ENCODE peak calls at places on chromosomes 2 and 18, in seven cellular contexts. Z is upper lobe of left lung; T is colonic mucosa; C is dorsolateral prefrontal cortex; B is effector memory CD4-positive, alpha-beta T cell; P is thoracic aorta; R is SJSA1. L is an unnamed sample.

GRCh38 chr2:237475704-237476107 is 11.3 kb upstream of the MLPH start:
- DNase-seq in Z (no peak), T (no peak), C (no peak), B (no peak), P (no peak), R (no peak), L (peak; percentile 87)

GRCh38 chr2:177029501-177029900 is 183.1 kb upstream of the HNRNPA3 start:
- DNase-seq in Z (no peak), T (peak; percentile 27), C (no peak), B (no peak), P (no peak), R (no peak), L (no peak)

GRCh38 chr2:223585691-223586090 is 16.5 kb downstream of the SCG2 start:
- DNase-seq in Z (no peak), T (no peak), C (no peak), B (no peak), P (no peak), R (no peak), L (peak; percentile 70)

GRCh38 chr2:237424544-237424943 is 10.6 kb upstream of the COL6A3 start:
- DNase-seq in Z (no peak), T (no peak), C (no peak), B (no peak), P (no peak), R (no peak), L (no peak)

GRCh38 chr18:13241083-13241892 is 22.7 kb downstream of the LDLRAD4 start:
- DNase-seq in Z (no peak), T (no peak), C (no peak), B (no peak), P (no peak), R (no peak), L (no peak)

GRCh38 chr2:70647873-70648481 is 94.4 kb upstream of the TGFA start:
- DNase-seq in Z (no peak), T (peak; percentile 66), C (peak; percentile 78), B (peak; percentile 41), P (no peak), R (peak; percentile 39), L (peak; percentile 41)

GRCh38 chr2:120368086-120368485 is 22.1 kb downstream of the INHBB start:
- DNase-seq in Z (no peak), T (no peak), C (no peak), B (no peak), P (no peak), R (no peak), L (no peak)

GRCh38 chr2:124027182-124027581 is 2.1 kb downstream of the CNTNAP5 start:
- DNase-seq in Z (no peak), T (no peak), C (peak; percentile 46), B (no peak), P (no peak), R (peak; percentile 3), L (peak; percentile 55)

GRCh38 chr2:156702520-156702919 is 266.3 kb downstream of the GPD2 start:
- DNase-seq in Z (no peak), T (no peak), C (no peak), B (no peak), P (no peak), R (no peak), L (no peak)

GRCh38 chr2:43312751-43313641 is 86.6 kb upstream of the ZFP36L2 start:
- DNase-seq in Z (no peak), T (no peak), C (no peak), B (no peak), P (no peak), R (peak; percentile 82), L (peak; percentile 85)

GRCh38 chr18:3478262-3478978 is 28.4 kb downstream of the TGIF1 start:
- DNase-seq in Z (no peak), T (no peak), C (no peak), B (no peak), P (no peak), R (no peak), L (no peak)

GRCh38 chr2:113173563-113174368 is at the start of gene PSD4:
- DNase-seq in Z (peak; percentile 59), T (peak; percentile 56), C (peak; percentile 31), B (peak; percentile 80), P (no peak), R (no peak), L (no peak)

GRCh38 chr2:21772624-21773023 is 648.9 kb downstream of the TDRD15 start:
- DNase-seq in Z (no peak), T (no peak), C (no peak), B (no peak), P (no peak), R (peak; percentile 8), L (peak; percentile 96)

GRCh38 chr2:3603536-3604206 is 8.8 kb downstream of the COLEC11 start:
- DNase-seq in Z (no peak), T (no peak), C (no peak), B (no peak), P (no peak), R (no peak), L (no peak)

GRCh38 chr18:63348508-63349136 is 18.4 kb downstream of the KDSR start:
- DNase-seq in Z (no peak), T (no peak), C (no peak), B (no peak), P (no peak), R (no peak), L (no peak)

GRCh38 chr2:176553685-176554106 is 284.5 kb downstream of the MTX2 start:
- DNase-seq in Z (peak; percentile 85), T (peak; percentile 68), C (peak; percentile 74), B (no peak), P (no peak), R (peak; percentile 76), L (peak; percentile 53)

GRCh38 chr18:48680871-48681270 is 142.0 kb downstream of the CTIF start:
- DNase-seq in Z (peak; percentile 86), T (no peak), C (no peak), B (no peak), P (peak; percentile 89), R (no peak), L (no peak)

GRCh38 chr2:174059178-174059874 is 94.2 kb upstream of the SP3 start:
- DNase-seq in Z (no peak), T (no peak), C (no peak), B (no peak), P (no peak), R (peak; percentile 79), L (peak; percentile 77)

GRCh38 chr2:207469380-207469779 is 60.4 kb upstream of the CREB1 start:
- DNase-seq in Z (no peak), T (no peak), C (no peak), B (no peak), P (no peak), R (no peak), L (no peak)

GRCh38 chr18:3660719-3661118 is 210.7 kb downstream of the TGIF1 start:
- DNase-seq in Z (no peak), T (no peak), C (no peak), B (no peak), P (no peak), R (no peak), L (no peak)

GRCh38 chr2:170778900-170779299 is 8.7 kb downstream of the ERICH2 start:
- DNase-seq in Z (no peak), T (no peak), C (no peak), B (no peak), P (no peak), R (no peak), L (no peak)
- H3K27ac ChIP-seq in Z (no peak overlapping the region), T (no peak overlapping the region), C (no peak overlapping the region), B (no peak overlapping the region), P (no peak overlapping the region), R (no peak overlapping the region), L (no peak overlapping the region)

GRCh38 chr2:233424028-233424951 is 70.0 kb downstream of the DGKD start:
- DNase-seq in Z (peak; percentile 47), T (peak; percentile 81), C (no peak), B (no peak), P (peak; percentile 28), R (no peak), L (no peak)
- H3K27ac ChIP-seq in Z (peak overlapping the region; percentile 69), T (peak overlapping the region; percentile 84), C (no peak overlapping the region), B (no peak overlapping the region), P (no peak overlapping the region), R (no peak overlapping the region), L (no peak overlapping the region)

DNA sequence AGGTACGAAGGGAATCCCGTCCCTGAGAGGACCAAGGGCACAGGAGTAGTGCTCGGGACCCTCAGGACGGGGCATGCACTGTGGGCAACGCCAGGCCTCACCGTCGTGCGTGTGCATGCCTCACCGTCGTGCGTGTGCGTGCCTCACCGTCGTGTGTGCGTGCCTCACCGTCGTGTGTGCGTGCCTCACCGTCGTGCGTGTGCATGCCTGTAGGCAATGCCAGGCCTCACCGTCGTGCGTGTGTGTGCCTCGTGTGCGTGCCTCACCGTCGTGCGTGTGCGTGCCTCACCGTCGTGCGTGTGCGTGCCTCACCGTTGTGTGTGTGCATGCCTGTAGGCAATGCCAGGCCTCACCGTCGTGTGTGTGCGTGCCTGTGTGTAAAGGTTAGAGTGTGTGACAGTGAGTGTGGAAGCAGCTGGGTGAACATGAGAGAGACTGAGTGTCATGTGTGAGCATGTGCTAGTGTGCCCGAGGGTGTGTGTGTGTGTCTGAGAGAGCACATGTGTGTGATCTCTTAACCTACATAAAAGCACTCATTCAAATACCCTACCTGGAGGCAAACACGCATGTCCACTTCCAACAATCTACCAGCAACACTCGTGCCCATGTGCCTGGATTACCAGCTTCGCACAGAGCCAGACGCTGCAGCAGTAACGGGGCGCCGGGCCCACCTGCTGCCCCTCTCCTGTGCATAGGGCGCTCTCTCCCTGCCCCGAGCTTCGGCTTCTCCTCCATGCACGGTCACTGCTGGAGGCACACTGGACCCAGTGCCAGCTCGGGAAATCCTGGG is 36.3 kb downstream of the ZNF516 start:
- DNase-seq in Z (peak; percentile 54), T (no peak), C (no peak), B (no peak), P (no peak), R (no peak), L (no peak)
- H3K27ac ChIP-seq in Z (peak overlapping the region; percentile 48), T (no peak overlapping the region), C (no peak overlapping the region), B (no peak overlapping the region), P (peak overlapping the region; percentile 73), R (peak overlapping the region; percentile 97), L (peak overlapping the region; percentile 94)

GRCh38 chr2:199452991-199453379 is 4.8 kb downstream of the SATB2 start:
- DNase-seq in Z (no peak), T (no peak), C (no peak), B (no peak), P (no peak), R (no peak), L (no peak)

GRCh38 chr2:199456383-199457146 is 1.2 kb downstream of the SATB2 start:
- DNase-seq in Z (no peak), T (no peak), C (no peak), B (no peak), P (no peak), R (peak; percentile 47), L (no peak)

GRCh38 chr2:199457147-199458016 is at the start of gene SATB2:
- DNase-seq in Z (peak; percentile 90), T (peak; percentile 81), C (no peak), B (no peak), P (no peak), R (peak; percentile 72), L (peak; percentile 66)

GRCh38 chr2:199455533-199456382 is 2.0 kb downstream of the SATB2 start:
- DNase-seq in Z (peak; percentile 86), T (peak; percentile 85), C (no peak), B (no peak), P (no peak), R (peak; percentile 70), L (peak; percentile 29)

DNA sequence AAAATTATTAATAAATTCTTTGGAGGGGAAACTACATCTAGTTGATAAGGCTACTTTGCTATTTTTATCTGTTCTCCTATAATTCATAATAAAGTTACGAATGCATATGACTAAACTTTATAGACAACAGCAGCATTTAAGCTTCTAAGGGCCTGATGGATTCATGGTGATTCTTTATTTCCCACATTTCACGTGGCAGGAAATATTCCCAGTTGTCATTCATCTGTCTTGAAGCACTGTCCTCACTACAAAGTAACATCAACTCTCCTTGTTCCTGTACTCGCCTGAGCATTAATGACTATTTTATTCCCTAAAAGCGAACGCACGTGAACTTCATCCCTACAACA is 2.6 kb downstream of the SATB2 start:
- DNase-seq in Z (no peak), T (no peak), C (no peak), B (no peak), P (no peak), R (no peak), L (no peak)
- H3K27ac ChIP-seq in Z (no peak overlapping the region), T (peak overlapping the region; percentile 86), C (no peak overlapping the region), B (no peak overlapping the region), P (no peak overlapping the region), R (peak overlapping the region; percentile 48), L (no peak overlapping the region)